ENCODE peak calls at places on chromosomes 3 and 15, in ten cellular contexts. One of them, this sample, is unnamed.
A peak's percentile ranks its signal among the peaks of the same experiment; 100 is the strongest.

GRCh38 chr3:97872209-97873042 is 50.6 kb downstream of the CRYBG3 start:
- DNase-seq in neural progenitor cell: no peak
- DNase-seq in Ammon's horn: peak; percentile 40
- DNase-seq in stimulated activated CD4-positive, alpha-beta T cell treated with anti-CD3 and anti-CD28 coated beads, Interleukin-12 subunit alpha, Interleukin-12 subunit beta, amount 100 ng/mL, for 4 hours: peak; percentile 1
- DNase-seq in CD8-positive, alpha-beta memory T cell: no peak
- DNase-seq in foreskin melanocyte: peak; percentile 92
- DNase-seq in KBM-7: no peak
- DNase-seq in small intestine: no peak
- DNase-seq in NCI-H524: no peak
- DNase-seq in endothelial cell: no peak
- DNase-seq in this sample: no peak

GRCh38 chr3:172626241-172626640 is 84.6 kb downstream of the NCEH1 start:
- DNase-seq in neural progenitor cell: no peak
- DNase-seq in Ammon's horn: no peak
- DNase-seq in stimulated activated CD4-positive, alpha-beta T cell treated with anti-CD3 and anti-CD28 coated beads, Interleukin-12 subunit alpha, Interleukin-12 subunit beta, amount 100 ng/mL, for 4 hours: no peak
- DNase-seq in CD8-positive, alpha-beta memory T cell: no peak
- DNase-seq in foreskin melanocyte: peak; percentile 70
- DNase-seq in KBM-7: no peak
- DNase-seq in small intestine: no peak
- DNase-seq in NCI-H524: no peak
- DNase-seq in endothelial cell: no peak
- DNase-seq in this sample: no peak

GRCh38 chr3:182182531-182182968 is 470.8 kb downstream of the SOX2 start:
- DNase-seq in neural progenitor cell: no peak
- DNase-seq in Ammon's horn: no peak
- DNase-seq in stimulated activated CD4-positive, alpha-beta T cell treated with anti-CD3 and anti-CD28 coated beads, Interleukin-12 subunit alpha, Interleukin-12 subunit beta, amount 100 ng/mL, for 4 hours: no peak
- DNase-seq in CD8-positive, alpha-beta memory T cell: no peak
- DNase-seq in foreskin melanocyte: no peak
- DNase-seq in KBM-7: no peak
- DNase-seq in small intestine: no peak
- DNase-seq in NCI-H524: peak; percentile 20
- DNase-seq in endothelial cell: no peak
- DNase-seq in this sample: no peak

GRCh38 chr3:46065294-46065705 is 38.0 kb upstream of the XCR1 start:
- DNase-seq in neural progenitor cell: no peak
- DNase-seq in Ammon's horn: no peak
- DNase-seq in stimulated activated CD4-positive, alpha-beta T cell treated with anti-CD3 and anti-CD28 coated beads, Interleukin-12 subunit alpha, Interleukin-12 subunit beta, amount 100 ng/mL, for 4 hours: peak; percentile 63
- DNase-seq in CD8-positive, alpha-beta memory T cell: peak; percentile 84
- DNase-seq in foreskin melanocyte: no peak
- DNase-seq in KBM-7: no peak
- DNase-seq in small intestine: peak; percentile 33
- DNase-seq in NCI-H524: peak; percentile 84
- DNase-seq in endothelial cell: no peak
- DNase-seq in this sample: peak; percentile 13

GRCh38 chr3:16059081-16059537 is 115.4 kb upstream of the GALNT15 start:
- DNase-seq in neural progenitor cell: no peak
- DNase-seq in Ammon's horn: no peak
- DNase-seq in stimulated activated CD4-positive, alpha-beta T cell treated with anti-CD3 and anti-CD28 coated beads, Interleukin-12 subunit alpha, Interleukin-12 subunit beta, amount 100 ng/mL, for 4 hours: no peak
- DNase-seq in CD8-positive, alpha-beta memory T cell: no peak
- DNase-seq in foreskin melanocyte: no peak
- DNase-seq in KBM-7: no peak
- DNase-seq in small intestine: no peak
- DNase-seq in NCI-H524: no peak
- DNase-seq in endothelial cell: no peak
- DNase-seq in this sample: no peak

GRCh38 chr3:126155819-126156218 is 24.6 kb downstream of the ALDH1L1 start:
- DNase-seq in neural progenitor cell: no peak
- DNase-seq in Ammon's horn: no peak
- DNase-seq in stimulated activated CD4-positive, alpha-beta T cell treated with anti-CD3 and anti-CD28 coated beads, Interleukin-12 subunit alpha, Interleukin-12 subunit beta, amount 100 ng/mL, for 4 hours: no peak
- DNase-seq in CD8-positive, alpha-beta memory T cell: no peak
- DNase-seq in foreskin melanocyte: no peak
- DNase-seq in KBM-7: no peak
- DNase-seq in small intestine: no peak
- DNase-seq in NCI-H524: no peak
- DNase-seq in endothelial cell: no peak
- DNase-seq in this sample: no peak

GRCh38 chr3:155870945-155871745 is 695 bp downstream of the GMPS start:
- DNase-seq in neural progenitor cell: peak; percentile 61
- DNase-seq in Ammon's horn: peak; percentile 36
- DNase-seq in stimulated activated CD4-positive, alpha-beta T cell treated with anti-CD3 and anti-CD28 coated beads, Interleukin-12 subunit alpha, Interleukin-12 subunit beta, amount 100 ng/mL, for 4 hours: peak; percentile 38
- DNase-seq in CD8-positive, alpha-beta memory T cell: peak; percentile 38
- DNase-seq in foreskin melanocyte: no peak
- DNase-seq in KBM-7: peak; percentile 55
- DNase-seq in small intestine: peak; percentile 51
- DNase-seq in NCI-H524: no peak
- DNase-seq in endothelial cell: peak; percentile 44
- DNase-seq in this sample: peak; percentile 53

GRCh38 chr15:101676965-101677364 is 24.8 kb upstream of the TM2D3 start:
- DNase-seq in neural progenitor cell: no peak
- DNase-seq in Ammon's horn: peak; percentile 66
- DNase-seq in stimulated activated CD4-positive, alpha-beta T cell treated with anti-CD3 and anti-CD28 coated beads, Interleukin-12 subunit alpha, Interleukin-12 subunit beta, amount 100 ng/mL, for 4 hours: no peak
- DNase-seq in CD8-positive, alpha-beta memory T cell: no peak
- DNase-seq in foreskin melanocyte: no peak
- DNase-seq in KBM-7: no peak
- DNase-seq in small intestine: no peak
- DNase-seq in NCI-H524: peak; percentile 97
- DNase-seq in endothelial cell: no peak
- DNase-seq in this sample: no peak

GRCh38 chr15:75364881-75365280 is 3.5 kb downstream of the MAN2C1 start:
- DNase-seq in neural progenitor cell: no peak
- DNase-seq in Ammon's horn: no peak
- DNase-seq in stimulated activated CD4-positive, alpha-beta T cell treated with anti-CD3 and anti-CD28 coated beads, Interleukin-12 subunit alpha, Interleukin-12 subunit beta, amount 100 ng/mL, for 4 hours: no peak
- DNase-seq in CD8-positive, alpha-beta memory T cell: no peak
- DNase-seq in foreskin melanocyte: no peak
- DNase-seq in KBM-7: no peak
- DNase-seq in small intestine: no peak
- DNase-seq in NCI-H524: no peak
- DNase-seq in endothelial cell: no peak
- DNase-seq in this sample: no peak

GRCh38 chr3:114103181-114103580 is 46.6 kb downstream of the QTRT2 start:
- DNase-seq in neural progenitor cell: no peak
- DNase-seq in Ammon's horn: no peak
- DNase-seq in stimulated activated CD4-positive, alpha-beta T cell treated with anti-CD3 and anti-CD28 coated beads, Interleukin-12 subunit alpha, Interleukin-12 subunit beta, amount 100 ng/mL, for 4 hours: no peak
- DNase-seq in CD8-positive, alpha-beta memory T cell: no peak
- DNase-seq in foreskin melanocyte: no peak
- DNase-seq in KBM-7: no peak
- DNase-seq in small intestine: no peak
- DNase-seq in NCI-H524: no peak
- DNase-seq in endothelial cell: no peak
- DNase-seq in this sample: no peak